ENCODE peak calls at places on chromosome 16, in seven cellular contexts. V, J, M, Z, A, O and R are unnamed samples. For H3K4me1, the result is how much of the 10 kb centered on the place peaks cover.

GRCh38 chr16:54654429-54654828 is 276.2 kb upstream of the IRX5 start:
- DNase-seq in V (no peak), J (no peak), M (no peak), Z (no peak), A (no peak), O (no peak), R (no peak)

GRCh38 chr16:35909351-35909954 is 2450.0 kb downstream of the TP53TG3F start:
- DNase-seq in V (no peak), J (no peak), M (no peak), Z (no peak), A (no peak), O (no peak), R (no peak)

GRCh38 chr16:86391987-86392386 is 118.3 kb upstream of the FOXF1 start:
- DNase-seq in V (no peak), J (no peak), M (no peak), Z (no peak), A (no peak), O (no peak), R (no peak)

GRCh38 chr16:11265124-11265523 is 4.0 kb downstream of the TNP2 start:
- DNase-seq in V (no peak), J (no peak), M (no peak), Z (no peak), A (no peak), O (no peak), R (no peak)

GRCh38 chr16:67029249-67030096 is 524 bp downstream of the CBFB start:
- DNase-seq in V (no peak), J (no peak), M (peak), Z (peak), A (no peak), O (peak), R (peak)

GRCh38 chr16:11852092-11852809 is 909 bp upstream of the RSL1D1 start:
- DNase-seq in V (no peak), J (no peak), M (no peak), Z (peak), A (no peak), O (no peak), R (no peak)

GRCh38 chr16:23535901-23536300 is 21.2 kb downstream of the EARS2 start:
- DNase-seq in V (no peak), J (no peak), M (no peak), Z (no peak), A (no peak), O (no peak), R (no peak)

GRCh38 chr16:72935896-72936295 is 112.0 kb downstream of the ZFHX3 start:
- DNase-seq in V (no peak), J (no peak), M (no peak), Z (no peak), A (no peak), O (no peak), R (peak)

GRCh38 chr16:24999088-24999670 is 16.0 kb downstream of the ARHGAP17 start:
- DNase-seq in V (no peak), J (no peak), M (no peak), Z (no peak), A (no peak), O (no peak), R (no peak)

GRCh38 chr16:50610331-50611262 is 62.4 kb downstream of the NKD1 start:
- DNase-seq in V (no peak), J (no peak), M (no peak), Z (peak), A (no peak), O (no peak), R (no peak)

GRCh38 chr16:30758988-30759461 is 2.8 kb downstream of the CFAP119 start:
- DNase-seq in V (no peak), J (no peak), M (no peak), Z (no peak), A (no peak), O (no peak), R (peak)

GRCh38 chr16:27401768-27402568 is at the start of gene IL21R:
- DNase-seq in V (no peak), J (peak), M (peak), Z (no peak), A (no peak), O (no peak), R (peak)

GRCh38 chr16:82761858-82762257 is 135.1 kb downstream of the CDH13 start:
- DNase-seq in V (no peak), J (no peak), M (no peak), Z (no peak), A (no peak), O (no peak), R (no peak)

GRCh38 chr16:74480150-74481029 is 59.1 kb upstream of the CLEC18B start:
- DNase-seq in V (no peak), J (no peak), M (peak), Z (peak), A (peak), O (peak), R (no peak)

GRCh38 chr16:85274924-85275323 is 162.7 kb upstream of the CIBAR2 start:
- DNase-seq in V (no peak), J (no peak), M (no peak), Z (peak), A (no peak), O (no peak), R (no peak)

GRCh38 chr16:397736-398332 is 835 bp downstream of the NME4 start:
- DNase-seq in V (no peak), J (no peak), M (peak), Z (peak), A (peak), O (peak), R (peak)

GRCh38 chr16:71903608-71904007 is 8.3 kb downstream of the IST1 start:
- DNase-seq in V (no peak), J (no peak), M (no peak), Z (no peak), A (no peak), O (no peak), R (no peak)

GRCh38 chr16:75570351-75571104 is 4.3 kb downstream of the GABARAPL2 start:
- DNase-seq in V (no peak), J (no peak), M (no peak), Z (no peak), A (no peak), O (no peak), R (no peak)

GRCh38 chr16:82653550-82654511 is 27.1 kb downstream of the CDH13 start:
- DNase-seq in V (no peak), J (peak), M (no peak), Z (no peak), A (peak), O (no peak), R (peak)

GRCh38 chr16:12729448-12729847 is 74.2 kb downstream of the CPPED1 start:
- DNase-seq in V (no peak), J (no peak), M (no peak), Z (no peak), A (no peak), O (no peak), R (no peak)

GRCh38 chr16:81237282-81237681 is 1.2 kb upstream of the BCO1 start:
- DNase-seq in V (no peak), J (no peak), M (peak), Z (no peak), A (no peak), O (peak), R (peak)

GRCh38 chr16:78611318-78611717 is 511.9 kb downstream of the WWOX start:
- DNase-seq in V (no peak), J (no peak), M (no peak), Z (no peak), A (no peak), O (no peak), R (no peak)

GRCh38 chr16:23104032-23104955 is 45.0 kb downstream of the USP31 start:
- DNase-seq in V (no peak), J (no peak), M (no peak), Z (no peak), A (no peak), O (no peak), R (no peak)

GRCh38 chr16:47043200-47043599 is 69.7 kb upstream of the DNAJA2 start:
- DNase-seq in V (no peak), J (no peak), M (no peak), Z (no peak), A (no peak), O (no peak), R (no peak)

GRCh38 chr16:85974428-85975375 is 75.7 kb downstream of the IRF8 start:
- DNase-seq in V (no peak), J (no peak), M (peak), Z (no peak), A (no peak), O (no peak), R (no peak)

GRCh38 chr16:68297908-68298307 is 12.8 kb downstream of the SLC7A6OS start:
- DNase-seq in V (no peak), J (no peak), M (no peak), Z (no peak), A (no peak), O (no peak), R (no peak)

GRCh38 chr16:77220427-77220826 is 21.2 kb downstream of the SYCE1L start:
- DNase-seq in V (no peak), J (peak), M (no peak), Z (no peak), A (no peak), O (no peak), R (no peak)

GRCh38 chr16:17445421-17445820 is 25.3 kb downstream of the XYLT1 start:
- DNase-seq in V (no peak), J (no peak), M (no peak), Z (no peak), A (no peak), O (no peak), R (no peak)

GRCh38 chr16:1812732-1813163 is 13.9 kb downstream of the HAGH start:
- DNase-seq in V (no peak), J (no peak), M (peak), Z (peak), A (peak), O (peak), R (peak)
- TF ChIP-seq POLR2AphosphoS5 in V (no peak), J (no peak), M (no peak), Z (no peak), A (peak), O (no peak), R (no peak)

DNA sequence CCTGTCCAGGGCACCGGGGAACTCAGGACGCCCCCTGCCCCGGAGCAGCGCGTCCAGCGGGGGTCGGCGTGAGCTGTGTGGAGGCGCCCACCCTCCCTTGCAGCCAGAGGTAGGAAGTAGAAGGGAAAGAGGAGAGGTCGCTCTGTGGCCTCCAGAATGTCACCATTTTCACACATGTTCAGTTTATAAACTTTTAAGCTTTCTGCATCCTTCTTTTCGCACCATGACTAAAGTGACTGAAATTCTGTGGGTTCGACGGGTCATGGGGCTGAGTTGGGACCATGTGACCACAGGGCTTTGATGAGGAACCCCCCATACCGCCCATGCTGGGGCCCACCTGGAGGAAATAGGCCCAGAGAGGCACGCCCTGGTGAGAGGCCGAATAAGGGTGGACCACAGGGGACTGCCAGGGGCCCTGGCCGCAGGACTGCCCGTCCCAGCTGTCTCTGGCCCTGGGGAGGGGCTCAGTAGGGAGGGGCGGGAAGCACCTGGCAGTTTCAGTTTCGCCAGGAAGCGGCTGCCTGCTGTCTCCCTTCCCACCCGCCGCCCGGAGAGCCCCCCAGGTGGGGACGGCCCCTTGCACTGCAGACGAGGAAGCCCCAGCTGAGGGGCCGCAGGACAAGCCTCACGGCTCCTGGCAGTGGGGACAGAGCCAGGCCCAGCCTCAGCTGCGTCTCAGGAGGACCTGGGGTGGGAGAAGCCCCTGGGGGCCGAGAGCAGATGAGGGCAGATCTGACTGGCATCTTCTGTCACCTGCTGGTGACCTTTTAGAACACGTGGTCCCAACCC is 9.0 kb downstream of the CBFA2T3 start:
- DNase-seq in V (no peak), J (peak), M (peak), Z (no peak), A (no peak), O (no peak), R (no peak)
- H3K4me3 ChIP-seq in V (no peak), J (peak), M (no peak), Z (no peak), A (no peak), O (no peak), R (no peak)

GRCh38 chr16:22073350-22073749 is 19.0 kb upstream of the VWA3A start:
- DNase-seq in V (no peak), J (no peak), M (no peak), Z (no peak), A (no peak), O (no peak), R (no peak)
- H3K4me1 ChIP-seq in V (under half), J (under half), M (under half), Z (under half), A (under half), O (under half), R (under half)

GRCh38 chr16:57187508-57187854 is 1.4 kb downstream of the RSPRY1 start:
- DNase-seq in V (no peak), J (no peak), M (no peak), Z (peak), A (no peak), O (no peak), R (no peak)
- TF ChIP-seq POLR2AphosphoS5 in V (no peak), J (peak), M (no peak), Z (no peak), A (no peak), O (no peak), R (no peak)

DNA sequence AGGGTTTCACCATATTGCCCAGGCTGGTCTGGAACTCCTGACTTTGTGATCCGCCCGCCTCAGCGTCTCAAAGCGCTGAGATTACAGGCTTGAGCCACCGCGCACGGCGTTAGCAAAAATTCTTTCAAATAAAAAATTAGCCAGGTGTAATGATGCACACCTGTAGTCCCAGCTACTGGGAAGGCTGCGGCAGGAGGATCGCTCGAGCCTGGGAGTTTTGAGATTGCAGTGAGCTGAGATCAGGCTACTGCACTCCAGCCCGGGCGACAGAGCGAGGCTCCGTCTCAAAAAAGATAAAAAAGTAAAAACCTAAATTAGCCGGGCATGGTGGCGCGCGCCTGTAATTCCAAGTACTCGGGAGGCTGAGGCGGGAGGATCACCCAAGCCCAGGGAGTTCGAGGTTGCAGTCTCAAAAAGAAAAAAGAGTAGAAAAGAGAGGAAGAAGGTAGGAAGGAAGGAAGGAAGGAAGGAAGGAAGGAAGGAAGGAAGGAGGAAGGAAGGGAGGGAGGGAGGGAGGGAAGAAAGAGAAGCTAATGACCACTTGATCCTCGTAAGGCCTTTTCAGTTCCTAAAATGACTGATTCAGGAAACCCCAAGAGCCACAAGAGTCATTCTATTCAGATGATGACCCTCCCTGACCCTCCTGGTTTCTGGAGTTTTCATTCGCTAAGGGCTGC is 59.2 kb downstream of the SRL start:
- DNase-seq in V (no peak), J (no peak), M (no peak), Z (no peak), A (no peak), O (no peak), R (no peak)
- H3K4me3 ChIP-seq in V (peak), J (peak), M (peak), Z (peak), A (peak), O (peak), R (peak)